ENCODE peak calls at places on chromosomes 5 and 9, in ten cellular contexts. J, F, W, Y, H, G, S, Q, N and O are unnamed samples.

GRCh38 chr5:180848265-180848664 is 12.8 kb downstream of the ZFP62 start:
- DNase-seq in J (no peak), F (no peak), W (no peak), Y (no peak), H (no peak), G (no peak), S (no peak), Q (no peak), N (no peak), O (no peak)

GRCh38 chr5:154230526-154230925 is 40.0 kb downstream of the GALNT10 start:
- DNase-seq in J (no peak), F (no peak), W (no peak), Y (no peak), H (no peak), G (no peak), S (no peak), Q (no peak), N (no peak), O (no peak)

GRCh38 chr9:79768199-79768598 is 196.4 kb downstream of the TLE4 start:
- DNase-seq in J (peak; percentile 78), F (no peak), W (no peak), Y (no peak), H (no peak), G (no peak), S (peak; percentile 38), Q (no peak), N (peak; percentile 13), O (no peak)

GRCh38 chr9:111297061-111297824 is 32.8 kb downstream of the OR2K2 start:
- DNase-seq in J (peak; percentile 20), F (no peak), W (no peak), Y (no peak), H (no peak), G (no peak), S (peak; percentile 18), Q (no peak), N (no peak), O (no peak)

GRCh38 chr5:9877473-9877872 is 247.3 kb upstream of the TAS2R1 start:
- DNase-seq in J (no peak), F (no peak), W (no peak), Y (no peak), H (no peak), G (no peak), S (no peak), Q (no peak), N (no peak), O (no peak)

GRCh38 chr9:109745335-109746283 is 34.4 kb upstream of the PALM2AKAP2 start:
- DNase-seq in J (peak; percentile 75), F (no peak), W (peak; percentile 17), Y (no peak), H (peak; percentile 88), G (no peak), S (peak; percentile 56), Q (peak; percentile 34), N (no peak), O (no peak)

GRCh38 chr5:142426129-142426641 is 101.4 kb upstream of the SPRY4 start:
- DNase-seq in J (peak; percentile 63), F (no peak), W (peak; percentile 55), Y (peak; percentile 51), H (no peak), G (no peak), S (peak; percentile 81), Q (no peak), N (no peak), O (peak; percentile 27)

GRCh38 chr5:136200130-136200529 is 7.2 kb upstream of the SMIM32 start:
- DNase-seq in J (no peak), F (no peak), W (no peak), Y (no peak), H (no peak), G (no peak), S (no peak), Q (no peak), N (no peak), O (no peak)

GRCh38 chr5:149421834-149422233 is 42.7 kb upstream of the IL17B start:
- DNase-seq in J (peak; percentile 70), F (no peak), W (no peak), Y (no peak), H (no peak), G (no peak), S (peak; percentile 91), Q (no peak), N (no peak), O (no peak)

GRCh38 chr5:158966691-158967090 is 133.0 kb downstream of the EBF1 start:
- DNase-seq in J (no peak), F (no peak), W (no peak), Y (no peak), H (no peak), G (no peak), S (no peak), Q (no peak), N (no peak), O (no peak)

GRCh38 chr5:143220748-143221211 is 182.7 kb downstream of the NR3C1 start:
- DNase-seq in J (no peak), F (no peak), W (no peak), Y (no peak), H (no peak), G (no peak), S (peak; percentile 79), Q (no peak), N (no peak), O (no peak)

GRCh38 chr5:4097194-4097593 is 501.6 kb downstream of the IRX1 start:
- DNase-seq in J (no peak), F (no peak), W (no peak), Y (no peak), H (no peak), G (no peak), S (no peak), Q (no peak), N (no peak), O (no peak)
- H3K9me3 ChIP-seq in J (peaks cover 25% of the 10 kb centered on the region), F (no peaks in the 10 kb centered on the region), W (no peaks in the 10 kb centered on the region), Y (no peaks in the 10 kb centered on the region), H (no peaks in the 10 kb centered on the region), G (peaks cover 22% of the 10 kb centered on the region), S (no peaks in the 10 kb centered on the region), Q (peaks cover 17% of the 10 kb centered on the region), N (no peaks in the 10 kb centered on the region), O (no peaks in the 10 kb centered on the region)

GRCh38 chr9:135644631-135645218 is 5.4 kb upstream of the GLT6D1 start:
- DNase-seq in J (no peak), F (no peak), W (no peak), Y (no peak), H (no peak), G (no peak), S (no peak), Q (no peak), N (no peak), O (no peak)
- H3K9me3 ChIP-seq in J (peaks cover 19% of the 10 kb centered on the region), F (peaks cover 3% of the 10 kb centered on the region), W (peaks cover 32% of the 10 kb centered on the region), Y (peaks cover 5% of the 10 kb centered on the region), H (peaks cover 16% of the 10 kb centered on the region), G (peaks cover 22% of the 10 kb centered on the region), S (peaks cover 49% of the 10 kb centered on the region), Q (peaks cover 51% of the 10 kb centered on the region), N (peaks cover 2% of the 10 kb centered on the region), O (peaks cover 13% of the 10 kb centered on the region)

GRCh38 chr5:124203308-124203707 is 543.1 kb downstream of the ZNF608 start:
- DNase-seq in J (no peak), F (no peak), W (no peak), Y (no peak), H (no peak), G (no peak), S (no peak), Q (no peak), N (no peak), O (no peak)
- H3K9me3 ChIP-seq in J (peaks cover 7% of the 10 kb centered on the region), F (peaks cover 6% of the 10 kb centered on the region), W (no peaks in the 10 kb centered on the region), Y (no peaks in the 10 kb centered on the region), H (peaks cover 3% of the 10 kb centered on the region), G (no peaks in the 10 kb centered on the region), S (peaks cover 5% of the 10 kb centered on the region), Q (peaks cover 9% of the 10 kb centered on the region), N (no peaks in the 10 kb centered on the region), O (no peaks in the 10 kb centered on the region)

DNA sequence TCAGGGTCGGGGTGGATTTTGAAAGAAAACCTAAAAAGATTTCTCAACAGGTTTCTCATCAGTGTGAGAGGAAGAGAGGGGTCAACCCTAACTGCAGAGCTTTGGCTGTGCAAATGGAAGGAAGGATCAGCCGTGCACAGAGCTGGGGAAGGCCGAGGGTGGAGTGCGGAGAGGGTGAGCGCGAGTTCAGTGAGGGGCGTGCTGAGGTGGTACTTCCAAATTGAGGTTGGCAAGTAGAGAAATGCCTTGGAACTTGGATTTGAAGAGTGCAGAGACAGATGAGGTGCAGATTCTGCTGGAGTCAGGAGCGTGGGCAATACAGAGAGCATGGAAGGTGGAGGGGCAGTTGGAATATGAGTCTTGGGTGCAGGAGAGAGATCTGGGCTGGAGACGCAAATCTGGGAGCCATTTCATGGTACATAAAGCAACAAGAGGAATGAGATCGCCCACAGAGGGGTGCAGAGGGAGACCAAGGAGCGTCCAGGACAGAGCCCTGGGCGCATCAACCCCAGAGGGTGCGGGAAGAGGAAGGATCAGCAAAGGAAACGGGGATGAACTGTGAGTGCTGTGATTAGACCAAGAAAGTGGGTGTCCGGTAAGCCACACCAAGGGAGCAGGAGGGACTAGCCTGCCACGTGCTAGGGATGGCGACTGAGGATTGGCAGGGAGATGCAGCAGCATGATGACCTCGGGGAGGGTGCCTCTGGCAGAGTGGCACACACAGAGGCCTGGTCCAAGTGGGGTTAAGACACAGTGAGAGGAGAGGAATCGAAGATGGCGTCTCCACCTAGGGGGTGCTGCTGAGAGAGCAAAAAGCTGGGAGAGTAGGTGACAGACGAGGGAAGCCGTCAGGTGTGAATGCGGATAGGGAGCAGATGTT is 105.8 kb downstream of the ADAMTS2 start:
- DNase-seq in J (no peak), F (no peak), W (peak; percentile 5), Y (no peak), H (peak; percentile 68), G (no peak), S (no peak), Q (no peak), N (no peak), O (no peak)
- H3K9me3 ChIP-seq in J (peaks cover 5% of the 10 kb centered on the region), F (peaks cover 7% of the 10 kb centered on the region), W (no peaks in the 10 kb centered on the region), Y (no peaks in the 10 kb centered on the region), H (no peaks in the 10 kb centered on the region), G (no peaks in the 10 kb centered on the region), S (no peaks in the 10 kb centered on the region), Q (peaks cover 5% of the 10 kb centered on the region), N (no peaks in the 10 kb centered on the region), O (no peaks in the 10 kb centered on the region)